ENCODE peak calls at places on chromosomes 16 and 17, in four cellular contexts. Q is heart right ventricle; B is sciatic nerve; R is stimulated activated CD8-positive, alpha-beta memory T cell treated with anti-CD3 and anti-CD28 coated beads, Interleukin-7, amount 100 ng/mL, for 1 hour. O is an unnamed sample.

GRCh38 chr17:49915670-49916069 is 53.3 kb upstream of the DLX4 start:
- DNase-seq in Q (no peak), B (no peak), R (no peak), O (no peak)

GRCh38 chr17:42422958-42423712 is at the start of gene CAVIN1:
- DNase-seq in Q (peak; percentile 100), B (peak; percentile 100), R (no peak), O (peak; percentile 90)

GRCh38 chr16:86170720-86171119 is 271.8 kb downstream of the IRF8 start:
- DNase-seq in Q (no peak), B (no peak), R (no peak), O (no peak)

GRCh38 chr16:861446-861845 is 60.9 kb upstream of the GNG13 start:
- DNase-seq in Q (no peak), B (no peak), R (no peak), O (no peak)

GRCh38 chr16:17404903-17405691 is 65.7 kb downstream of the XYLT1 start:
- DNase-seq in Q (peak; percentile 46), B (peak; percentile 88), R (no peak), O (peak; percentile 99)

GRCh38 chr16:57530531-57531252 is 5.7 kb downstream of the CCDC102A start:
- DNase-seq in Q (peak; percentile 3), B (peak; percentile 53), R (no peak), O (no peak)

GRCh38 chr17:74619077-74619673 is 4.4 kb downstream of the CD300E start:
- DNase-seq in Q (no peak), B (no peak), R (no peak), O (no peak)

GRCh38 chr16:2835638-2836493 is 5.8 kb downstream of the ZG16B start:
- DNase-seq in Q (peak; percentile 19), B (no peak), R (no peak), O (no peak)

GRCh38 chr17:40320771-40321501 is 12.0 kb downstream of the RARA start:
- DNase-seq in Q (peak; percentile 85), B (peak; percentile 85), R (peak; percentile 48), O (no peak)

GRCh38 chr17:63700528-63701441 is 860 bp upstream of the LIMD2 start:
- DNase-seq in Q (peak; percentile 70), B (peak; percentile 80), R (no peak), O (peak; percentile 43)

GRCh38 chr16:8928467-8928957 is 35.2 kb downstream of the USP7 start:
- DNase-seq in Q (no peak), B (no peak), R (no peak), O (no peak)

GRCh38 chr17:81577278-81578000 is 25.3 kb upstream of the FAAP100 start:
- DNase-seq in Q (no peak), B (no peak), R (no peak), O (no peak)

GRCh38 chr16:7217797-7218196 is 114.8 kb upstream of the RBFOX1 start:
- DNase-seq in Q (no peak), B (no peak), R (no peak), O (no peak)

GRCh38 chr17:41730479-41730878 is 4.0 kb downstream of the HAP1 start:
- DNase-seq in Q (no peak), B (no peak), R (no peak), O (no peak)

GRCh38 chr16:79154081-79154480 is 446.5 kb downstream of the MAF start:
- DNase-seq in Q (no peak), B (no peak), R (no peak), O (no peak)

GRCh38 chr17:77735341-77736206 is 222.9 kb upstream of the TNRC6C start:
- DNase-seq in Q (peak; percentile 78), B (peak; percentile 70), R (no peak), O (no peak)

GRCh38 chr16:87017388-87018012 is 299.7 kb downstream of the C16orf95 start:
- DNase-seq in Q (no peak), B (no peak), R (no peak), O (no peak)

GRCh38 chr16:46715769-46716305 is 26.4 kb downstream of the ORC6 start:
- DNase-seq in Q (peak; percentile 74), B (no peak), R (no peak), O (no peak)

GRCh38 chr17:70100983-70101382 is 26.0 kb downstream of the KCNJ16 start:
- DNase-seq in Q (no peak), B (no peak), R (no peak), O (no peak)

GRCh38 chr17:82544431-82545070 is 25.0 kb downstream of the FOXK2 start:
- DNase-seq in Q (peak; percentile 45), B (no peak), R (no peak), O (no peak)

GRCh38 chr16:35195864-35196216 is 1736.4 kb downstream of the TP53TG3F start:
- DNase-seq in Q (no peak), B (no peak), R (no peak), O (no peak)

GRCh38 chr17:77204531-77204930 is 63.8 kb downstream of the SEC14L1 start:
- DNase-seq in Q (no peak), B (peak; percentile 41), R (no peak), O (no peak)

GRCh38 chr16:7440886-7441400 is 108.3 kb downstream of the RBFOX1 start:
- DNase-seq in Q (no peak), B (no peak), R (no peak), O (no peak)

GRCh38 chr17:37570527-37571093 is 38.6 kb downstream of the SYNRG start:
- DNase-seq in Q (peak; percentile 16), B (no peak), R (no peak), O (no peak)

GRCh38 chr17:70863436-70864248 is 694.3 kb downstream of the KCNJ2 start:
- DNase-seq in Q (no peak), B (no peak), R (no peak), O (no peak)

GRCh38 chr16:50497592-50497991 is 50.6 kb upstream of the NKD1 start:
- DNase-seq in Q (no peak), B (no peak), R (no peak), O (no peak)

GRCh38 chr17:30780343-30780742 is 44.1 kb downstream of the CRLF3 start:
- DNase-seq in Q (no peak), B (no peak), R (no peak), O (no peak)

O was measured in hippocampal formation.